ENCODE peak calls at places on chromosomes 5 and 9, in nine cellular contexts. One of them, this sample, is unnamed.

GRCh38 chr5:110053824-110054223 is 364.1 kb downstream of the MAN2A1 start:
- DNase-seq in fibroblast of pulmonary artery: no peak
- DNase-seq in body of pancreas: no peak
- DNase-seq in endothelial cell: no peak
- DNase-seq in GM13977: no peak
- DNase-seq in CD4-positive, alpha-beta T cell: no peak
- DNase-seq in IMR-90: no peak
- DNase-seq in osteocyte: no peak
- DNase-seq in HFFc6: no peak
- DNase-seq in this sample: no peak

GRCh38 chr5:148909001-148909400 is 82.6 kb downstream of the ADRB2 start:
- DNase-seq in fibroblast of pulmonary artery: peak
- DNase-seq in body of pancreas: no peak
- DNase-seq in endothelial cell: no peak
- DNase-seq in GM13977: no peak
- DNase-seq in CD4-positive, alpha-beta T cell: no peak
- DNase-seq in IMR-90: peak
- DNase-seq in osteocyte: no peak
- DNase-seq in HFFc6: peak
- DNase-seq in this sample: no peak

GRCh38 chr5:61657010-61657409 is 325.0 kb downstream of the ZSWIM6 start:
- DNase-seq in fibroblast of pulmonary artery: no peak
- DNase-seq in body of pancreas: no peak
- DNase-seq in endothelial cell: no peak
- DNase-seq in GM13977: no peak
- DNase-seq in CD4-positive, alpha-beta T cell: no peak
- DNase-seq in IMR-90: no peak
- DNase-seq in osteocyte: no peak
- DNase-seq in HFFc6: no peak
- DNase-seq in this sample: no peak

GRCh38 chr5:56177134-56177533 is 56.0 kb downstream of the ANKRD55 start:
- DNase-seq in fibroblast of pulmonary artery: peak
- DNase-seq in body of pancreas: no peak
- DNase-seq in endothelial cell: no peak
- DNase-seq in GM13977: no peak
- DNase-seq in CD4-positive, alpha-beta T cell: no peak
- DNase-seq in IMR-90: no peak
- DNase-seq in osteocyte: no peak
- DNase-seq in HFFc6: no peak
- DNase-seq in this sample: no peak

GRCh38 chr5:42656661-42657035 is 100.0 kb upstream of the CCDC152 start:
- DNase-seq in fibroblast of pulmonary artery: peak
- DNase-seq in body of pancreas: no peak
- DNase-seq in endothelial cell: no peak
- DNase-seq in GM13977: no peak
- DNase-seq in CD4-positive, alpha-beta T cell: no peak
- DNase-seq in IMR-90: no peak
- DNase-seq in osteocyte: no peak
- DNase-seq in HFFc6: no peak
- DNase-seq in this sample: no peak

GRCh38 chr5:140351609-140352334 is 5.4 kb upstream of the HBEGF start:
- DNase-seq in fibroblast of pulmonary artery: peak
- DNase-seq in body of pancreas: peak
- DNase-seq in endothelial cell: peak
- DNase-seq in GM13977: peak
- DNase-seq in CD4-positive, alpha-beta T cell: no peak
- DNase-seq in IMR-90: peak
- DNase-seq in osteocyte: no peak
- DNase-seq in HFFc6: peak
- DNase-seq in this sample: no peak

GRCh38 chr5:82597437-82597836 is 319.3 kb upstream of the RPS23 start:
- DNase-seq in fibroblast of pulmonary artery: no peak
- DNase-seq in body of pancreas: no peak
- DNase-seq in endothelial cell: no peak
- DNase-seq in GM13977: no peak
- DNase-seq in CD4-positive, alpha-beta T cell: no peak
- DNase-seq in IMR-90: no peak
- DNase-seq in osteocyte: no peak
- DNase-seq in HFFc6: no peak
- DNase-seq in this sample: no peak

GRCh38 chr5:32388429-32389111 is 56.0 kb downstream of the ZFR start:
- DNase-seq in fibroblast of pulmonary artery: peak
- DNase-seq in body of pancreas: no peak
- DNase-seq in endothelial cell: no peak
- DNase-seq in GM13977: no peak
- DNase-seq in CD4-positive, alpha-beta T cell: no peak
- DNase-seq in IMR-90: peak
- DNase-seq in osteocyte: no peak
- DNase-seq in HFFc6: peak
- DNase-seq in this sample: no peak

DNA sequence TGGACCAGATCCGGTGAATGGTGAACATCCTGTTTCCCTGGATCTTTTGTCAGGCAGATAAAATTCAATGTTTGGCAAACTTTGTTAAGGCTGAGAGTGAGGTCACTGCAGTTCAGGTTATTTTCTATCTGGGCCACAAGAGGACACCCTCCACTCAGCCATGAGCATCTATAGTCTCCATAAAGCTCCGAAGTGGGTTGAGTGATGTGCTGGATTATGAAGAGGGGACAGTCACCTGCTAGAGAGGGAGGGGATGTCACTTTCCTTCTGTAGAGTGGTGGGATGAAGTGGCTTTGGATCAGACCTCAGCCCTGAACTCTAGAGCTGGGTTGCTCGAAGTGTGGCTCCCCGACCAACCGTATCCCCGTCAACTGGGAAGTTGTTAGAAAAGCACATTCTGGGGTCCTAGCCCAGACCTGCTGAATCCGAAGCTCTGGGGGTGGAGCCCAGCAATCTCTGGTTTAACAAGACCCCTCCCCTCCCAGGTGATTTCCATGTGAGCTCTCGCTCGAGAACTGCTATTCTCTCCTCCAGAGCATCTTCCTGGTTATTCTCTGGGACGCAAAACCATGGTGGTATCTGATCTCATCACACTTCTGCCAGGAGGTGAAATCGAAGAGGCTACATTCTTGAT is 31.8 kb upstream of the FGF1 start:
- DNase-seq in fibroblast of pulmonary artery: peak
- DNase-seq in body of pancreas: no peak
- DNase-seq in endothelial cell: peak
- DNase-seq in GM13977: no peak
- DNase-seq in CD4-positive, alpha-beta T cell: no peak
- DNase-seq in IMR-90: peak
- DNase-seq in osteocyte: no peak
- DNase-seq in HFFc6: peak
- DNase-seq in this sample: no peak
- TF ChIP-seq CTCF in fibroblast of pulmonary artery: peak
- TF ChIP-seq CTCF in body of pancreas: peak
- TF ChIP-seq CTCF in endothelial cell: no peak
- TF ChIP-seq CTCF in GM13977: peak
- TF ChIP-seq CTCF in CD4-positive, alpha-beta T cell: no peak
- TF ChIP-seq CTCF in IMR-90: peak
- TF ChIP-seq CTCF in osteocyte: peak
- TF ChIP-seq CTCF in HFFc6: peak
- TF ChIP-seq CTCF in this sample: no peak

GRCh38 chr5:159913048-159913447 is 3.2 kb upstream of the ADRA1B start:
- DNase-seq in fibroblast of pulmonary artery: peak
- DNase-seq in body of pancreas: no peak
- DNase-seq in endothelial cell: no peak
- DNase-seq in GM13977: no peak
- DNase-seq in CD4-positive, alpha-beta T cell: no peak
- DNase-seq in IMR-90: peak
- DNase-seq in osteocyte: no peak
- DNase-seq in HFFc6: peak
- DNase-seq in this sample: no peak

GRCh38 chr5:159917919-159918487 is 1.7 kb downstream of the ADRA1B start:
- DNase-seq in fibroblast of pulmonary artery: no peak
- DNase-seq in body of pancreas: no peak
- DNase-seq in endothelial cell: no peak
- DNase-seq in GM13977: no peak
- DNase-seq in CD4-positive, alpha-beta T cell: no peak
- DNase-seq in IMR-90: no peak
- DNase-seq in osteocyte: no peak
- DNase-seq in HFFc6: no peak
- DNase-seq in this sample: no peak

GRCh38 chr5:159913481-159913880 is 2.8 kb upstream of the ADRA1B start:
- DNase-seq in fibroblast of pulmonary artery: peak
- DNase-seq in body of pancreas: no peak
- DNase-seq in endothelial cell: no peak
- DNase-seq in GM13977: no peak
- DNase-seq in CD4-positive, alpha-beta T cell: no peak
- DNase-seq in IMR-90: peak
- DNase-seq in osteocyte: no peak
- DNase-seq in HFFc6: no peak
- DNase-seq in this sample: no peak

GRCh38 chr5:159915913-159916840 is at the start of gene ADRA1B:
- DNase-seq in fibroblast of pulmonary artery: peak
- DNase-seq in body of pancreas: peak
- DNase-seq in endothelial cell: peak
- DNase-seq in GM13977: peak
- DNase-seq in CD4-positive, alpha-beta T cell: peak
- DNase-seq in IMR-90: peak
- DNase-seq in osteocyte: peak
- DNase-seq in HFFc6: peak
- DNase-seq in this sample: peak

GRCh38 chr5:159916841-159917761 is 819 bp downstream of the ADRA1B start:
- DNase-seq in fibroblast of pulmonary artery: no peak
- DNase-seq in body of pancreas: no peak
- DNase-seq in endothelial cell: no peak
- DNase-seq in GM13977: no peak
- DNase-seq in CD4-positive, alpha-beta T cell: no peak
- DNase-seq in IMR-90: no peak
- DNase-seq in osteocyte: no peak
- DNase-seq in HFFc6: no peak
- DNase-seq in this sample: no peak
- TF ChIP-seq CTCF in fibroblast of pulmonary artery: no peak
- TF ChIP-seq CTCF in body of pancreas: no peak
- TF ChIP-seq CTCF in endothelial cell: no peak
- TF ChIP-seq CTCF in GM13977: no peak
- TF ChIP-seq CTCF in CD4-positive, alpha-beta T cell: no peak
- TF ChIP-seq CTCF in IMR-90: peak
- TF ChIP-seq CTCF in osteocyte: no peak
- TF ChIP-seq CTCF in HFFc6: no peak
- TF ChIP-seq CTCF in this sample: no peak

DNA sequence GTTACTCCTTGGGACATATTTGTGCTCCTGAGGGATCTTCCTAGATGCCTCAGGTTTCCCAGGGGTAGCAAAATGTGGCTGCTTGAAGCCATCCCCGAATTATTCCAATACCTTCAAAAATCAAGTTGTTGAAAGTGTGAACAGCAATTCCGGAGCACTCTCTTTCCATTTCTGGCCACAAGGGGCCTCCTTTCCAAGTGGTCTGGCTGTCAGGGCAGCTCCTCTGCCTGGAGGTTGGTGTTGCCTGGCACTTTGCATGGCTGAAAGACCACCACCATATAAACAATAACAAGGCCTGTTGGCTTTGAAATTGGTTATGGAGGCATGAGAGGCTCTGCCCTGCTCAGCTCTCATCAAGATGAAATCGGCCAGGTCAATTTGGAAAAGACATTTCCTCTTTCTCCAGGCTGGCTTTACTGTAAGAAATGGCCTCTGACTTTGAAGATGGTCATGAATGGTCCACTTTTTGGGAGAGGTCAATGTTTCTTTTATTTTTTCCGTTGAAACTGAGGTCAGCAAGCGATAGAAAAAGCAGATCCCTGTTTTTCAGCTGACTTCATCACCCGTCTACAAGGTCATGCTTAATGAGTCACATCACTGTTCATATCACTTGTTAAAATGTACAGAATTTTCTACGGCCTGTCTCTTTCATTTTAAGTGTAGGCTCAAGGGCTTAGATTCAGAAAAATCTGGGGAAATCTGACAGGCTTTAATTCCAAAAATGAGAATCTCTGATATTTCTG is 481.1 kb upstream of the ZNF608 start:
- DNase-seq in fibroblast of pulmonary artery: peak
- DNase-seq in body of pancreas: no peak
- DNase-seq in endothelial cell: peak
- DNase-seq in GM13977: no peak
- DNase-seq in CD4-positive, alpha-beta T cell: no peak
- DNase-seq in IMR-90: peak
- DNase-seq in osteocyte: no peak
- DNase-seq in HFFc6: peak
- DNase-seq in this sample: peak
- TF ChIP-seq CTCF in fibroblast of pulmonary artery: peak
- TF ChIP-seq CTCF in body of pancreas: peak
- TF ChIP-seq CTCF in endothelial cell: peak
- TF ChIP-seq CTCF in GM13977: peak
- TF ChIP-seq CTCF in CD4-positive, alpha-beta T cell: no peak
- TF ChIP-seq CTCF in IMR-90: peak
- TF ChIP-seq CTCF in osteocyte: peak
- TF ChIP-seq CTCF in HFFc6: peak
- TF ChIP-seq CTCF in this sample: peak

GRCh38 chr9:16709936-16710335 is 160.5 kb downstream of the BNC2 start:
- DNase-seq in fibroblast of pulmonary artery: no peak
- DNase-seq in body of pancreas: no peak
- DNase-seq in endothelial cell: no peak
- DNase-seq in GM13977: no peak
- DNase-seq in CD4-positive, alpha-beta T cell: no peak
- DNase-seq in IMR-90: no peak
- DNase-seq in osteocyte: no peak
- DNase-seq in HFFc6: no peak
- DNase-seq in this sample: no peak

GRCh38 chr9:16710888-16711287 is 159.6 kb downstream of the BNC2 start:
- DNase-seq in fibroblast of pulmonary artery: no peak
- DNase-seq in body of pancreas: no peak
- DNase-seq in endothelial cell: no peak
- DNase-seq in GM13977: no peak
- DNase-seq in CD4-positive, alpha-beta T cell: no peak
- DNase-seq in IMR-90: no peak
- DNase-seq in osteocyte: no peak
- DNase-seq in HFFc6: no peak
- DNase-seq in this sample: peak

GRCh38 chr9:16705121-16705604 is 165.3 kb downstream of the BNC2 start:
- DNase-seq in fibroblast of pulmonary artery: peak
- DNase-seq in body of pancreas: peak
- DNase-seq in endothelial cell: peak
- DNase-seq in GM13977: no peak
- DNase-seq in CD4-positive, alpha-beta T cell: no peak
- DNase-seq in IMR-90: peak
- DNase-seq in osteocyte: peak
- DNase-seq in HFFc6: peak
- DNase-seq in this sample: peak

GRCh38 chr9:16712800-16713199 is 157.7 kb downstream of the BNC2 start:
- DNase-seq in fibroblast of pulmonary artery: no peak
- DNase-seq in body of pancreas: no peak
- DNase-seq in endothelial cell: no peak
- DNase-seq in GM13977: no peak
- DNase-seq in CD4-positive, alpha-beta T cell: no peak
- DNase-seq in IMR-90: no peak
- DNase-seq in osteocyte: no peak
- DNase-seq in HFFc6: no peak
- DNase-seq in this sample: no peak

DNA sequence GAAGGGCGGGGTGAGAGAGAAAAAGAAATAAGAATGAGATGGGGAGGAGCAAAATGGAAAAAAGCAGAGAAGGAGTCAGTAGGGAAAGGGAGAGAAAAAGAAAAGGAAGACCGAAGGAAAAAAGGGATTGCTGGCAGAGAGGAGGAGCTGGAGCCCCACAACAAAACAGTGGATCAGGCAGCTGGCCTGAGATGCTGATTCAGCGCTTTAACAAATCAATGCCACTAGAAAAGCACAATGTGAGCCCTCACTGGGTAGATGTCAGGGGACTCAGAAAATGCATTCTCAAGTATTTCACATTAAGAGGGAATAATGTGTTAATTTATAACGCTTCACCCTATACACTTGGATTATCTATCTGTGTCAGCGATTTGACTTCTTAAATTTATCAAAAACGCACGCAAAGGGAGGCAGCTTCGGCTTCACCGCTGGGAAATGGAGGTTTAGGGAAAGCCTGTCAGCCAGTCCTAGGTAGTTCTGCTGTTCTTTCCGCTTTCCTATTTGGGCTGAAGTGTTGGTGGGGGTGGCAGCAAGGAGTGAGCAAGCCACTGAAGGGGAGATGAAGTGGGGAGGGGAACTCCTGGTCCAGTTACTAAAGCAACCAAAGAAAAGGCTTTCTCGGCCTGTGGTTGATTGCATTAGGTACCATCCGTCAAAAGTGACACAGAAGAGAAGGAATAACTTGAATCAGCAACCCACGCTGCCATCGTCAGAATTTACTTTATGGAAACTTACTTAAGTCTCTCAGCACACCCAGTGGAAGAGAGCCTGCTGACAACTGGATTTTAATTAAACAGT is 161.6 kb downstream of the BNC2 start:
- DNase-seq in fibroblast of pulmonary artery: no peak
- DNase-seq in body of pancreas: no peak
- DNase-seq in endothelial cell: no peak
- DNase-seq in GM13977: no peak
- DNase-seq in CD4-positive, alpha-beta T cell: no peak
- DNase-seq in IMR-90: peak
- DNase-seq in osteocyte: no peak
- DNase-seq in HFFc6: no peak
- DNase-seq in this sample: peak
- TF ChIP-seq CTCF in fibroblast of pulmonary artery: no peak
- TF ChIP-seq CTCF in body of pancreas: no peak
- TF ChIP-seq CTCF in endothelial cell: no peak
- TF ChIP-seq CTCF in GM13977: no peak
- TF ChIP-seq CTCF in CD4-positive, alpha-beta T cell: no peak
- TF ChIP-seq CTCF in IMR-90: no peak
- TF ChIP-seq CTCF in osteocyte: peak
- TF ChIP-seq CTCF in HFFc6: no peak
- TF ChIP-seq CTCF in this sample: no peak